ENCODE peak calls at places on chromosomes 3 and 15, in ten cellular contexts. One of them, this sample, is unnamed.

GRCh38 chr3:66195347-66195783 is 25.4 kb upstream of the SLC25A26 start:
- DNase-seq in spleen: no peak
- DNase-seq in tibial nerve: no peak
- DNase-seq in upper lobe of left lung: no peak
- DNase-seq in H54: no peak
- DNase-seq in stomach: peak; percentile 66
- DNase-seq in ovary: peak; percentile 39
- DNase-seq in heart left ventricle: peak; percentile 72
- DNase-seq in vagina: no peak
- DNase-seq in HepG2: no peak
- DNase-seq in this sample: peak; percentile 67

GRCh38 chr3:58049143-58049785 is 41.0 kb downstream of the FLNB start:
- DNase-seq in spleen: no peak
- DNase-seq in tibial nerve: no peak
- DNase-seq in upper lobe of left lung: peak; percentile 57
- DNase-seq in H54: peak; percentile 55
- DNase-seq in stomach: peak; percentile 56
- DNase-seq in ovary: peak; percentile 70
- DNase-seq in heart left ventricle: peak; percentile 70
- DNase-seq in vagina: no peak
- DNase-seq in HepG2: peak; percentile 98
- DNase-seq in this sample: peak; percentile 86

GRCh38 chr15:61049934-61050333 is 179.2 kb downstream of the RORA start:
- DNase-seq in spleen: no peak
- DNase-seq in tibial nerve: no peak
- DNase-seq in upper lobe of left lung: no peak
- DNase-seq in H54: peak; percentile 14
- DNase-seq in stomach: peak; percentile 44
- DNase-seq in ovary: peak; percentile 34
- DNase-seq in heart left ventricle: no peak
- DNase-seq in vagina: no peak
- DNase-seq in HepG2: peak; percentile 24
- DNase-seq in this sample: no peak

GRCh38 chr3:184565421-184566211 is 4.0 kb downstream of the EPHB3 start:
- DNase-seq in spleen: peak; percentile 62
- DNase-seq in tibial nerve: no peak
- DNase-seq in upper lobe of left lung: peak; percentile 87
- DNase-seq in H54: peak; percentile 100
- DNase-seq in stomach: peak; percentile 88
- DNase-seq in ovary: peak; percentile 75
- DNase-seq in heart left ventricle: peak; percentile 29
- DNase-seq in vagina: no peak
- DNase-seq in HepG2: no peak
- DNase-seq in this sample: no peak

GRCh38 chr15:73944161-73945099 is 18.2 kb downstream of the LOXL1 start:
- DNase-seq in spleen: peak; percentile 61
- DNase-seq in tibial nerve: no peak
- DNase-seq in upper lobe of left lung: no peak
- DNase-seq in H54: no peak
- DNase-seq in stomach: no peak
- DNase-seq in ovary: no peak
- DNase-seq in heart left ventricle: peak; percentile 72
- DNase-seq in vagina: no peak
- DNase-seq in HepG2: no peak
- DNase-seq in this sample: no peak

GRCh38 chr3:55605837-55606236 is 118.7 kb upstream of the WNT5A start:
- DNase-seq in spleen: no peak
- DNase-seq in tibial nerve: no peak
- DNase-seq in upper lobe of left lung: no peak
- DNase-seq in H54: no peak
- DNase-seq in stomach: no peak
- DNase-seq in ovary: no peak
- DNase-seq in heart left ventricle: no peak
- DNase-seq in vagina: no peak
- DNase-seq in HepG2: no peak
- DNase-seq in this sample: no peak

GRCh38 chr3:48798998-48799397 is 48.7 kb downstream of the PRKAR2A start:
- DNase-seq in spleen: no peak
- DNase-seq in tibial nerve: no peak
- DNase-seq in upper lobe of left lung: peak; percentile 48
- DNase-seq in H54: no peak
- DNase-seq in stomach: peak; percentile 72
- DNase-seq in ovary: no peak
- DNase-seq in heart left ventricle: no peak
- DNase-seq in vagina: no peak
- DNase-seq in HepG2: peak; percentile 16
- DNase-seq in this sample: no peak

GRCh38 chr3:9787714-9788113 is 4.6 kb downstream of the TADA3 start:
- DNase-seq in spleen: no peak
- DNase-seq in tibial nerve: no peak
- DNase-seq in upper lobe of left lung: no peak
- DNase-seq in H54: no peak
- DNase-seq in stomach: no peak
- DNase-seq in ovary: no peak
- DNase-seq in heart left ventricle: no peak
- DNase-seq in vagina: no peak
- DNase-seq in HepG2: no peak
- DNase-seq in this sample: no peak

GRCh38 chr15:58934114-58934447 is 602 bp upstream of the SLTM start:
- DNase-seq in spleen: no peak
- DNase-seq in tibial nerve: no peak
- DNase-seq in upper lobe of left lung: no peak
- DNase-seq in H54: no peak
- DNase-seq in stomach: no peak
- DNase-seq in ovary: no peak
- DNase-seq in heart left ventricle: no peak
- DNase-seq in vagina: no peak
- DNase-seq in HepG2: no peak
- DNase-seq in this sample: no peak

GRCh38 chr15:58931985-58932384 is 1.5 kb downstream of the SLTM start:
- DNase-seq in spleen: no peak
- DNase-seq in tibial nerve: peak; percentile 20
- DNase-seq in upper lobe of left lung: peak; percentile 49
- DNase-seq in H54: no peak
- DNase-seq in stomach: peak; percentile 46
- DNase-seq in ovary: no peak
- DNase-seq in heart left ventricle: no peak
- DNase-seq in vagina: no peak
- DNase-seq in HepG2: peak; percentile 9
- DNase-seq in this sample: no peak

GRCh38 chr15:58934521-58934920 is 1.0 kb upstream of the SLTM start:
- DNase-seq in spleen: no peak
- DNase-seq in tibial nerve: no peak
- DNase-seq in upper lobe of left lung: no peak
- DNase-seq in H54: no peak
- DNase-seq in stomach: no peak
- DNase-seq in ovary: no peak
- DNase-seq in heart left ventricle: no peak
- DNase-seq in vagina: no peak
- DNase-seq in HepG2: no peak
- DNase-seq in this sample: no peak

GRCh38 chr15:58932791-58933310 is 628 bp downstream of the SLTM start:
- DNase-seq in spleen: no peak
- DNase-seq in tibial nerve: no peak
- DNase-seq in upper lobe of left lung: no peak
- DNase-seq in H54: no peak
- DNase-seq in stomach: peak; percentile 54
- DNase-seq in ovary: no peak
- DNase-seq in heart left ventricle: no peak
- DNase-seq in vagina: no peak
- DNase-seq in HepG2: no peak
- DNase-seq in this sample: peak; percentile 73

DNA sequence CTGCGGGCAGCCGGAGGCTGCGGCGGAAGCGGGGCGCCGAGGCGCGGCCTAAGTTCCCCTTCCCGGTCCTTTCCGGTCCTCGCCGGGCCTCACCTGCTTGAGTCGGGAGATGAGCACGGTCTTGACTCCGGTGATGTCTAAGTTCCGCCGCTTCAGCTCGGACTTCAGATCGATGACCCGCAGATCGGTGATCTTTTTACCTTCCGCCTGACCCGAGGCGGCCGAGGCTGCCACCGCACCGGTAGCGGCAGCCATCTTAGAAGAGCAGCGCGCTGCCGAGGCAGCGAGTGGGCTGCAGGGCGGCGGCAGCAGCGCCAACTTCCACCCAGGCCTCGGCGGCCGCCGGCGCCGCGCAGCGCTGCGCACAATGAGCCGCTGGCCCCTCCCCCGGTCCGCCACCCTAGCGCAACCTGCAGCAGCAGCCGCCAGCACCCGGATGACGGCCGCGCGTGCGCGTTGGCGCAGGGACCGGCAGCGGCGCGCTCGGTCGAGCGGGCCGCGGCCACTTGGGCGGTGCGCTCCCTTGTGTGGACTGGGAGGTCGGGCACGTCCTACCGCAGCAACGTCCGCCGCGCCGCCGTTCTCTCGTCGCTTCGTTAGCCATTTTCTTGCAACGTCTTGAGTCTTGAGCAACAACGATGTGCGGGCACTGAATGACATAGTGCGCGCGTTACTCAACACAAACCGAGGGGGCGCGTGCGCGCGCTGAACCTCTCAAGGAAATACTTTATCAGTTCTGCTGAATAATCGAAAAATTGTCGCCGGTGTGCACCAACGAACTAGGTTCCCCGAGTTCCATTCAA is at the start of gene SLTM:
- DNase-seq in spleen: peak; percentile 98
- DNase-seq in tibial nerve: peak; percentile 84
- DNase-seq in upper lobe of left lung: peak; percentile 95
- DNase-seq in H54: peak; percentile 70
- DNase-seq in stomach: peak; percentile 95
- DNase-seq in ovary: peak; percentile 91
- DNase-seq in heart left ventricle: peak; percentile 95
- DNase-seq in vagina: peak; percentile 95
- DNase-seq in HepG2: peak; percentile 87
- DNase-seq in this sample: peak; percentile 97
- TF ChIP-seq POLR2A in spleen: peak; percentile 87
- TF ChIP-seq POLR2A in tibial nerve: peak; percentile 89
- TF ChIP-seq POLR2A in upper lobe of left lung: peak; percentile 98
- TF ChIP-seq POLR2A in H54: peak; percentile 94
- TF ChIP-seq POLR2A in stomach: no peak
- TF ChIP-seq POLR2A in ovary: peak; percentile 89
- TF ChIP-seq POLR2A in heart left ventricle: peak; percentile 95
- TF ChIP-seq POLR2A in vagina: peak; percentile 92
- TF ChIP-seq POLR2A in HepG2: peak; percentile 92
- TF ChIP-seq POLR2A in this sample: peak; percentile 88

GRCh38 chr15:101189708-101190107 is 62.1 kb downstream of the CHSY1 start:
- DNase-seq in spleen: no peak
- DNase-seq in tibial nerve: no peak
- DNase-seq in upper lobe of left lung: no peak
- DNase-seq in H54: no peak
- DNase-seq in stomach: no peak
- DNase-seq in ovary: no peak
- DNase-seq in heart left ventricle: no peak
- DNase-seq in vagina: no peak
- DNase-seq in HepG2: no peak
- DNase-seq in this sample: no peak

GRCh38 chr15:101187820-101188516 is 63.9 kb downstream of the CHSY1 start:
- DNase-seq in spleen: no peak
- DNase-seq in tibial nerve: no peak
- DNase-seq in upper lobe of left lung: no peak
- DNase-seq in H54: no peak
- DNase-seq in stomach: no peak
- DNase-seq in ovary: peak; percentile 47
- DNase-seq in heart left ventricle: no peak
- DNase-seq in vagina: peak; percentile 84
- DNase-seq in HepG2: no peak
- DNase-seq in this sample: no peak

GRCh38 chr15:101188517-101189340 is 63.1 kb downstream of the CHSY1 start:
- DNase-seq in spleen: no peak
- DNase-seq in tibial nerve: no peak
- DNase-seq in upper lobe of left lung: no peak
- DNase-seq in H54: no peak
- DNase-seq in stomach: peak; percentile 58
- DNase-seq in ovary: peak; percentile 67
- DNase-seq in heart left ventricle: no peak
- DNase-seq in vagina: peak; percentile 88
- DNase-seq in HepG2: no peak
- DNase-seq in this sample: no peak

GRCh38 chr15:101190196-101190595 is 61.7 kb downstream of the CHSY1 start:
- DNase-seq in spleen: no peak
- DNase-seq in tibial nerve: no peak
- DNase-seq in upper lobe of left lung: no peak
- DNase-seq in H54: no peak
- DNase-seq in stomach: no peak
- DNase-seq in ovary: no peak
- DNase-seq in heart left ventricle: no peak
- DNase-seq in vagina: no peak
- DNase-seq in HepG2: no peak
- DNase-seq in this sample: no peak

DNA sequence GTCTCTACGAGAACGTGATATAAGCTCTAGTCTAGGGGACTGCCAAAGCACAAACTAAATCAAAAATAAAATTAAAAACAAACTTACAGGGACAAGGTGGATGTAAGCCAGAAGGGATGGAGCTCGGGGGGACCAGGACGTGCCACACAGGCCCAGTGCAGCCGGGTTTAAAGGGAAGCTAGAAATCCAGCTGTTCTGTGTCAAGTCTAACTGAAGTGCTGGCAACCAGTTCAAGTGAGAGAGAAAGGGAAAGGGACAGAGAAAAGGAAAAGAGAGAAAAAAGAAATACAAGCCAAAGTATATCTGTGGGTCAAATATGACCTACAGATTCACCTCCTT is 62.5 kb downstream of the CHSY1 start:
- DNase-seq in spleen: no peak
- DNase-seq in tibial nerve: no peak
- DNase-seq in upper lobe of left lung: no peak
- DNase-seq in H54: no peak
- DNase-seq in stomach: no peak
- DNase-seq in ovary: no peak
- DNase-seq in heart left ventricle: no peak
- DNase-seq in vagina: no peak
- DNase-seq in HepG2: no peak
- DNase-seq in this sample: no peak
- TF ChIP-seq POLR2A in spleen: no peak
- TF ChIP-seq POLR2A in tibial nerve: no peak
- TF ChIP-seq POLR2A in upper lobe of left lung: no peak
- TF ChIP-seq POLR2A in H54: no peak
- TF ChIP-seq POLR2A in stomach: no peak
- TF ChIP-seq POLR2A in ovary: no peak
- TF ChIP-seq POLR2A in heart left ventricle: no peak
- TF ChIP-seq POLR2A in vagina: no peak
- TF ChIP-seq POLR2A in HepG2: no peak
- TF ChIP-seq POLR2A in this sample: no peak

DNA sequence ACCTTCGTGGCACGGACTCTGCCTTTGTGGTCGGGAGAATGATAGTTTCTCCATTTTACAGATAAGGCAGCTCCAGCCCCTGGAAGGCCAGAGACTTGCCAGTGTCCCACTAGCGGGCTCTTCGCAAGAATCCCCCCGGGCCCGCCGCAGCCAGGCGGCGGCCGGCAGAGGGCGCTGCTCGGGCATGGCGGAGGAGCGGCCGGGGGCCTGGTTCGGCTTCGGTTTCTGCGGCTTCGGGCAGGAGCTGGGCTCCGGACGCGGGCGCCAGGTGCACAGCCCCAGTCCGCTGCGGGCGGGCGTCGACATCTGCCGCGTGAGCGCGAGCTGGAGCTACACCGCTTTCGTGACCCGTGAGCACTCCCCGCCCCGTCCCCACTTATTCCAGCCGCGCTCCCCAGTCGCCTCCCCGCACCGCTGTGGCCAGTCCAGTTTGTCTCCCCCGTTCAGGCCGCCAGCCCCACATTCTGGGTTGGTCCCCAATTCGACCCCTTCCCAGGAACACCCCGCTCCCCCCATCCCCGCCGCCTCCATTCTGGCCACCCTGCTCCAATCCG is 1.9 kb downstream of the RCCD1 start:
- DNase-seq in spleen: peak; percentile 92
- DNase-seq in tibial nerve: peak; percentile 76
- DNase-seq in upper lobe of left lung: peak; percentile 80
- DNase-seq in H54: no peak
- DNase-seq in stomach: peak; percentile 83
- DNase-seq in ovary: peak; percentile 81
- DNase-seq in heart left ventricle: peak; percentile 71
- DNase-seq in vagina: no peak
- DNase-seq in HepG2: no peak
- DNase-seq in this sample: peak; percentile 87
- TF ChIP-seq POLR2A in spleen: no peak
- TF ChIP-seq POLR2A in tibial nerve: no peak
- TF ChIP-seq POLR2A in upper lobe of left lung: no peak
- TF ChIP-seq POLR2A in H54: no peak
- TF ChIP-seq POLR2A in stomach: no peak
- TF ChIP-seq POLR2A in ovary: no peak
- TF ChIP-seq POLR2A in heart left ventricle: no peak
- TF ChIP-seq POLR2A in vagina: no peak
- TF ChIP-seq POLR2A in HepG2: no peak
- TF ChIP-seq POLR2A in this sample: no peak

GRCh38 chr15:44726568-44727461 is 9.5 kb upstream of the TRIM69 start:
- DNase-seq in spleen: no peak
- DNase-seq in tibial nerve: peak; percentile 37
- DNase-seq in upper lobe of left lung: peak; percentile 73
- DNase-seq in H54: peak; percentile 58
- DNase-seq in stomach: peak; percentile 49
- DNase-seq in ovary: no peak
- DNase-seq in heart left ventricle: peak; percentile 56
- DNase-seq in vagina: no peak
- DNase-seq in HepG2: peak; percentile 76
- DNase-seq in this sample: peak; percentile 73

GRCh38 chr15:44729394-44729913 is 6.9 kb upstream of the TRIM69 start:
- DNase-seq in spleen: peak; percentile 89
- DNase-seq in tibial nerve: no peak
- DNase-seq in upper lobe of left lung: peak; percentile 42
- DNase-seq in H54: no peak
- DNase-seq in stomach: peak; percentile 50
- DNase-seq in ovary: no peak
- DNase-seq in heart left ventricle: peak; percentile 49
- DNase-seq in vagina: no peak
- DNase-seq in HepG2: no peak
- DNase-seq in this sample: no peak

GRCh38 chr15:44726136-44726535 is 10.2 kb upstream of the TRIM69 start:
- DNase-seq in spleen: no peak
- DNase-seq in tibial nerve: no peak
- DNase-seq in upper lobe of left lung: no peak
- DNase-seq in H54: no peak
- DNase-seq in stomach: no peak
- DNase-seq in ovary: no peak
- DNase-seq in heart left ventricle: no peak
- DNase-seq in vagina: no peak
- DNase-seq in HepG2: no peak
- DNase-seq in this sample: no peak

GRCh38 chr15:44728576-44729393 is 7.5 kb upstream of the TRIM69 start:
- DNase-seq in spleen: peak; percentile 98
- DNase-seq in tibial nerve: peak; percentile 98
- DNase-seq in upper lobe of left lung: peak; percentile 98
- DNase-seq in H54: peak; percentile 65
- DNase-seq in stomach: peak; percentile 95
- DNase-seq in ovary: peak; percentile 96
- DNase-seq in heart left ventricle: peak; percentile 97
- DNase-seq in vagina: peak; percentile 99
- DNase-seq in HepG2: peak; percentile 96
- DNase-seq in this sample: peak; percentile 98

GRCh38 chr15:44727462-44728231 is 8.7 kb upstream of the TRIM69 start:
- DNase-seq in spleen: no peak
- DNase-seq in tibial nerve: no peak
- DNase-seq in upper lobe of left lung: no peak
- DNase-seq in H54: no peak
- DNase-seq in stomach: no peak
- DNase-seq in ovary: no peak
- DNase-seq in heart left ventricle: no peak
- DNase-seq in vagina: no peak
- DNase-seq in HepG2: no peak
- DNase-seq in this sample: no peak
- TF ChIP-seq POLR2A in spleen: no peak
- TF ChIP-seq POLR2A in tibial nerve: no peak
- TF ChIP-seq POLR2A in upper lobe of left lung: no peak
- TF ChIP-seq POLR2A in H54: no peak
- TF ChIP-seq POLR2A in stomach: no peak
- TF ChIP-seq POLR2A in ovary: no peak
- TF ChIP-seq POLR2A in heart left ventricle: no peak
- TF ChIP-seq POLR2A in vagina: no peak
- TF ChIP-seq POLR2A in HepG2: no peak
- TF ChIP-seq POLR2A in this sample: no peak